ENCODE peak calls at places on chromosomes 5 and 9, in nine cellular contexts. E is hypothalamus; G is naive thymus-derived CD8-positive, alpha-beta T cell; U is LHCN-M2; K is HS-27A; Y is H1; I is T47D; Z is astrocyte of the cerebellum; S is NCI-H460. L is an unnamed sample.

GRCh38 chr9:78321505-78321904 is 24.6 kb downstream of the PSAT1 start:
- DNase-seq in E (no peak), G (no peak), U (no peak), K (no peak), Y (no peak), I (no peak), Z (no peak), S (no peak), L (no peak)

GRCh38 chr5:149617760-149618306 is 36.5 kb downstream of the ARHGEF37 start:
- DNase-seq in E (no peak), G (no peak), U (no peak), K (no peak), Y (no peak), I (no peak), Z (no peak), S (no peak), L (no peak)

GRCh38 chr5:106121972-106122605 is 1548.6 kb downstream of the EFNA5 start:
- DNase-seq in E (no peak), G (no peak), U (peak), K (no peak), Y (no peak), I (peak), Z (no peak), S (peak), L (peak)

GRCh38 chr9:87381050-87381711 is 116.5 kb upstream of the DAPK1 start:
- DNase-seq in E (no peak), G (no peak), U (peak), K (peak), Y (no peak), I (no peak), Z (peak), S (no peak), L (no peak)

GRCh38 chr9:133125706-133126696 is 5.0 kb upstream of the RALGDS start:
- DNase-seq in E (no peak), G (no peak), U (peak), K (no peak), Y (no peak), I (no peak), Z (no peak), S (no peak), L (no peak)

GRCh38 chr5:154296525-154297159 is 106.1 kb downstream of the GALNT10 start:
- DNase-seq in E (no peak), G (no peak), U (no peak), K (no peak), Y (no peak), I (peak), Z (no peak), S (no peak), L (peak)

GRCh38 chr5:123785160-123786001 is 273.4 kb downstream of the CSNK1G3 start:
- DNase-seq in E (no peak), G (no peak), U (peak), K (peak), Y (no peak), I (no peak), Z (peak), S (no peak), L (no peak)

GRCh38 chr5:27402828-27403227 is 364.4 kb upstream of the CDH9 start:
- DNase-seq in E (no peak), G (no peak), U (no peak), K (no peak), Y (no peak), I (no peak), Z (no peak), S (peak), L (no peak)

GRCh38 chr5:137708796-137709559 is 26.9 kb downstream of the KLHL3 start:
- DNase-seq in E (no peak), G (no peak), U (no peak), K (no peak), Y (no peak), I (no peak), Z (no peak), S (no peak), L (peak)

GRCh38 chr9:79617395-79617794 is 45.6 kb downstream of the TLE4 start:
- DNase-seq in E (no peak), G (no peak), U (no peak), K (no peak), Y (no peak), I (no peak), Z (peak), S (no peak), L (peak)

GRCh38 chr9:36126016-36126786 is 10.3 kb upstream of the GLIPR2 start:
- DNase-seq in E (no peak), G (no peak), U (no peak), K (no peak), Y (no peak), I (no peak), Z (no peak), S (no peak), L (no peak)